ENCODE peak calls at places on chromosomes 16 and 17, in eight cellular contexts. G is stimulated activated CD4-positive, alpha-beta T cell treated with anti-CD3 and anti-CD28 coated beads, Interleukin-15, amount 100 ng/mL, for 1 hour; M is T47D; P is central memory CD8-positive, alpha-beta T cell; Q is renal cortical epithelial cell; A is HFFc6; T is NCI-H524; D is psoas muscle. E is an unnamed sample.

GRCh38 chr16:8634991-8635736 is 13.7 kb downstream of the METTL22 start:
- DNase-seq in M (peak; percentile 38), A (peak; percentile 33), T (no peak), P (no peak), G (no peak), D (no peak), Q (no peak), E (no peak)

GRCh38 chr17:47311420-47311819 is 12.3 kb upstream of the EFCAB13 start:
- DNase-seq in A (no peak), P (no peak), D (no peak), T (no peak), G (no peak), M (no peak), Q (no peak), E (no peak)

GRCh38 chr17:13429201-13429600 is 172.5 kb downstream of the HS3ST3A1 start:
- DNase-seq in P (no peak), T (no peak), A (peak; percentile 91), D (no peak), Q (peak; percentile 18), M (no peak), G (no peak), E (no peak)

GRCh38 chr16:11788914-11789313 is 8.1 kb downstream of the ZC3H7A start:
- DNase-seq in G (no peak), P (no peak), A (no peak), T (no peak), M (no peak), Q (no peak), D (no peak), E (no peak)

GRCh38 chr16:87582221-87582965 is 19.9 kb upstream of the JPH3 start:
- DNase-seq in Q (no peak), G (no peak), T (no peak), A (peak; percentile 69), P (no peak), D (peak; percentile 73), M (no peak), E (no peak)

GRCh38 chr17:7882068-7882467 is 6.5 kb upstream of the CHD3 start:
- DNase-seq in G (no peak), Q (no peak), T (no peak), P (no peak), A (no peak), D (no peak), M (no peak), E (no peak)

GRCh38 chr17:82145550-82146165 is 47.6 kb upstream of the FASN start:
- DNase-seq in D (no peak), M (no peak), T (no peak), A (no peak), Q (no peak), P (no peak), G (no peak), E (no peak)

GRCh38 chr17:3008336-3009279 is 54.8 kb downstream of the OR1D5 start:
- DNase-seq in P (no peak), T (no peak), G (no peak), M (no peak), D (no peak), Q (no peak), A (no peak), E (no peak)

GRCh38 chr17:48131216-48131824 is 23.8 kb downstream of the SNX11 start:
- DNase-seq in D (no peak), G (peak; percentile 9), Q (peak; percentile 66), A (peak; percentile 50), M (peak; percentile 75), T (peak; percentile 86), P (no peak), E (peak; percentile 37)

GRCh38 chr16:24520983-24521382 is 18.4 kb upstream of the RBBP6 start:
- DNase-seq in P (no peak), T (no peak), A (no peak), G (no peak), D (no peak), M (no peak), Q (no peak), E (no peak)

GRCh38 chr17:12342609-12343248 is 322.1 kb downstream of the MAP2K4 start:
- DNase-seq in M (no peak), D (no peak), G (no peak), A (no peak), Q (no peak), T (no peak), P (no peak), E (no peak)

GRCh38 chr17:37813753-37814152 is 68.9 kb upstream of the HNF1B start:
- DNase-seq in G (no peak), A (peak; percentile 34), T (no peak), Q (peak; percentile 99), P (no peak), D (no peak), M (no peak), E (no peak)

GRCh38 chr16:89956511-89957213 is 8.1 kb downstream of the DEF8 start:
- DNase-seq in T (no peak), Q (no peak), G (no peak), M (no peak), D (no peak), A (no peak), P (no peak), E (no peak)

GRCh38 chr16:84141143-84141670 is 3.8 kb downstream of the HSDL1 start:
- DNase-seq in Q (no peak), A (no peak), T (peak; percentile 11), M (no peak), D (no peak), P (no peak), G (no peak), E (no peak)

GRCh38 chr16:12245088-12245922 is 268.8 kb downstream of the SNX29 start:
- DNase-seq in D (no peak), T (no peak), G (no peak), A (no peak), P (no peak), Q (no peak), M (no peak), E (no peak)

GRCh38 chr16:83365166-83365565 is 442.6 kb upstream of the HSBP1 start:
- DNase-seq in G (no peak), T (no peak), M (no peak), A (no peak), P (no peak), Q (peak; percentile 62), D (no peak), E (no peak)

GRCh38 chr17:21129023-21129681 is 2.4 kb downstream of the DHRS7B start:
- DNase-seq in G (no peak), Q (peak; percentile 49), P (no peak), D (no peak), T (peak; percentile 7), M (no peak), A (peak; percentile 52), E (no peak)

GRCh38 chr17:78977992-78978973 is 1.4 kb downstream of the LGALS3BP start:
- DNase-seq in M (peak; percentile 4), G (no peak), P (no peak), A (no peak), T (no peak), D (no peak), Q (no peak), E (no peak)

GRCh38 chr17:69716571-69716970 is 302.1 kb downstream of the MAP2K6 start:
- DNase-seq in D (no peak), A (peak; percentile 62), Q (peak; percentile 90), M (no peak), G (no peak), T (peak; percentile 8), P (no peak), E (no peak)

GRCh38 chr16:4937782-4938682 is 1.1 kb upstream of the PPL start:
- DNase-seq in G (no peak), D (no peak), M (no peak), P (no peak), T (no peak), A (no peak), Q (peak; percentile 39), E (no peak)

GRCh38 chr17:80322864-80323263 is 62.2 kb downstream of the RNF213 start:
- DNase-seq in D (no peak), G (no peak), A (no peak), T (no peak), M (no peak), Q (no peak), P (no peak), E (no peak)

GRCh38 chr17:50863221-50863843 is 2.8 kb downstream of the TOB1 start:
- DNase-seq in P (no peak), M (no peak), D (no peak), Q (peak; percentile 59), G (no peak), T (peak; percentile 11), A (peak; percentile 23), E (no peak)

GRCh38 chr16:8928467-8928957 is 35.2 kb downstream of the USP7 start:
- DNase-seq in A (no peak), G (no peak), T (no peak), P (no peak), M (no peak), Q (no peak), D (no peak), E (no peak)

GRCh38 chr16:29148867-29149272 is 164.0 kb downstream of the LAT start:
- DNase-seq in G (peak; percentile 50), D (no peak), T (no peak), Q (no peak), M (no peak), A (no peak), P (peak; percentile 74), E (no peak)

GRCh38 chr17:2064980-2065785 is 10.3 kb downstream of the HIC1 start:
- DNase-seq in P (no peak), G (no peak), D (peak; percentile 83), M (no peak), Q (no peak), T (no peak), A (peak; percentile 72), E (no peak)

GRCh38 chr17:42456223-42457106 is 2.2 kb upstream of the ATP6V0A1 start:
- DNase-seq in P (no peak), T (no peak), D (no peak), M (no peak), G (no peak), Q (peak; percentile 87), A (peak; percentile 55), E (no peak)

GRCh38 chr16:8736123-8736680 is 61.2 kb downstream of the TMEM186 start:
- DNase-seq in Q (no peak), G (no peak), A (no peak), M (no peak), D (no peak), P (no peak), T (peak; percentile 89), E (no peak)

GRCh38 chr17:74085434-74085833 is 118.0 kb upstream of the RPL38 start:
- DNase-seq in M (no peak), Q (no peak), T (no peak), G (no peak), D (no peak), P (no peak), A (no peak), E (no peak)

GRCh38 chr16:2704983-2705275 is 15.1 kb downstream of the PRSS27 start:
- DNase-seq in Q (no peak), G (no peak), T (no peak), A (no peak), D (peak; percentile 45), M (no peak), P (no peak), E (no peak)

GRCh38 chr17:8739104-8739503 is 5.5 kb downstream of the CCDC42 start:
- DNase-seq in Q (no peak), M (no peak), D (no peak), G (no peak), T (no peak), A (no peak), P (no peak), E (no peak)

GRCh38 chr17:1083451-1084187 is 86.7 kb downstream of the TIMM22 start:
- DNase-seq in G (no peak), P (no peak), M (no peak), D (peak; percentile 37), Q (no peak), T (no peak), A (no peak), E (no peak)

GRCh38 chr16:12095275-12096161 is 119.0 kb downstream of the SNX29 start:
- DNase-seq in T (peak; percentile 45), D (peak; percentile 79), G (peak; percentile 31), Q (peak; percentile 34), A (peak; percentile 32), M (peak; percentile 30), P (peak; percentile 59), E (peak; percentile 18)

GRCh38 chr17:42591411-42591810 is 13.9 kb upstream of the PSMC3IP start:
- DNase-seq in A (no peak), M (no peak), G (no peak), D (no peak), P (no peak), T (no peak), Q (no peak), E (no peak)

E was measured in GM18507.